ENCODE peak calls at places on chromosomes 6 and 20, in five cellular contexts. One of them, this sample, is unnamed.

GRCh38 chr6:126153661-126154060 is 167.3 kb downstream of the TRMT11 start:
- DNase-seq in CD4-positive, alpha-beta memory T cell: no peak
- DNase-seq in heart left ventricle: no peak
- DNase-seq in body of pancreas: no peak
- DNase-seq in Peyer's patch: no peak
- DNase-seq in this sample: no peak

GRCh38 chr20:35232575-35232974 is 6.1 kb downstream of the MMP24 start:
- DNase-seq in Peyer's patch: no peak
- DNase-seq in body of pancreas: no peak
- DNase-seq in heart left ventricle: no peak
- DNase-seq in CD4-positive, alpha-beta memory T cell: no peak
- DNase-seq in this sample: no peak

GRCh38 chr6:56230976-56231566 is 16.3 kb downstream of the COL21A1 start:
- DNase-seq in CD4-positive, alpha-beta memory T cell: no peak
- DNase-seq in heart left ventricle: no peak
- DNase-seq in Peyer's patch: no peak
- DNase-seq in body of pancreas: no peak
- DNase-seq in this sample: no peak

GRCh38 chr6:20630617-20631448 is 96.6 kb downstream of the CDKAL1 start:
- DNase-seq in CD4-positive, alpha-beta memory T cell: no peak
- DNase-seq in body of pancreas: no peak
- DNase-seq in heart left ventricle: no peak
- DNase-seq in Peyer's patch: no peak
- DNase-seq in this sample: no peak

GRCh38 chr6:131828080-131828479 is 20.3 kb downstream of the ENPP1 start:
- DNase-seq in body of pancreas: no peak
- DNase-seq in heart left ventricle: no peak
- DNase-seq in Peyer's patch: no peak
- DNase-seq in CD4-positive, alpha-beta memory T cell: no peak
- DNase-seq in this sample: no peak

GRCh38 chr20:31606928-31607639 is 2.0 kb downstream of the ID1 start:
- DNase-seq in Peyer's patch: peak; percentile 57
- DNase-seq in heart left ventricle: no peak
- DNase-seq in body of pancreas: no peak
- DNase-seq in CD4-positive, alpha-beta memory T cell: no peak
- DNase-seq in this sample: peak; percentile 78

GRCh38 chr6:149694926-149695325 is 23.0 kb downstream of the LATS1 start:
- DNase-seq in Peyer's patch: no peak
- DNase-seq in body of pancreas: no peak
- DNase-seq in heart left ventricle: no peak
- DNase-seq in CD4-positive, alpha-beta memory T cell: no peak
- DNase-seq in this sample: no peak

GRCh38 chr6:134882426-134883038 is 67.4 kb downstream of the ALDH8A1 start:
- DNase-seq in CD4-positive, alpha-beta memory T cell: peak; percentile 48
- DNase-seq in heart left ventricle: no peak
- DNase-seq in Peyer's patch: peak; percentile 89
- DNase-seq in body of pancreas: peak; percentile 73
- DNase-seq in this sample: peak; percentile 53

GRCh38 chr6:1726341-1726763 is 116.6 kb downstream of the FOXC1 start:
- DNase-seq in body of pancreas: no peak
- DNase-seq in CD4-positive, alpha-beta memory T cell: no peak
- DNase-seq in Peyer's patch: no peak
- DNase-seq in heart left ventricle: no peak
- DNase-seq in this sample: no peak

GRCh38 chr6:125099211-125100017 is 54.2 kb upstream of the TPD52L1 start:
- DNase-seq in heart left ventricle: peak; percentile 69
- DNase-seq in body of pancreas: peak; percentile 35
- DNase-seq in Peyer's patch: peak; percentile 49
- DNase-seq in CD4-positive, alpha-beta memory T cell: peak; percentile 17
- DNase-seq in this sample: peak; percentile 59

GRCh38 chr6:142697912-142698311 is 247.1 kb downstream of the HIVEP2 start:
- DNase-seq in CD4-positive, alpha-beta memory T cell: no peak
- DNase-seq in Peyer's patch: no peak
- DNase-seq in heart left ventricle: no peak
- DNase-seq in body of pancreas: no peak
- DNase-seq in this sample: no peak

GRCh38 chr20:46487628-46488027 is 25.7 kb downstream of the ZNF334 start:
- DNase-seq in CD4-positive, alpha-beta memory T cell: no peak
- DNase-seq in heart left ventricle: no peak
- DNase-seq in body of pancreas: no peak
- DNase-seq in Peyer's patch: no peak
- DNase-seq in this sample: no peak

GRCh38 chr20:50286609-50287008 is 96.0 kb downstream of the CEBPB start:
- DNase-seq in heart left ventricle: peak; percentile 76
- DNase-seq in CD4-positive, alpha-beta memory T cell: no peak
- DNase-seq in Peyer's patch: peak; percentile 65
- DNase-seq in body of pancreas: no peak
- DNase-seq in this sample: peak; percentile 99

GRCh38 chr6:169625376-169625775 is 76.5 kb downstream of the WDR27 start:
- DNase-seq in body of pancreas: no peak
- DNase-seq in CD4-positive, alpha-beta memory T cell: no peak
- DNase-seq in Peyer's patch: no peak
- DNase-seq in heart left ventricle: no peak
- DNase-seq in this sample: no peak

GRCh38 chr6:92047886-92048285 is 1371.5 kb downstream of the EPHA7 start:
- DNase-seq in Peyer's patch: no peak
- DNase-seq in heart left ventricle: no peak
- DNase-seq in CD4-positive, alpha-beta memory T cell: no peak
- DNase-seq in body of pancreas: no peak
- DNase-seq in this sample: no peak

GRCh38 chr6:113873043-113873667 is 16.0 kb downstream of the MARCKS start:
- DNase-seq in Peyer's patch: peak; percentile 92
- DNase-seq in heart left ventricle: peak; percentile 37
- DNase-seq in body of pancreas: peak; percentile 57
- DNase-seq in CD4-positive, alpha-beta memory T cell: no peak
- DNase-seq in this sample: no peak

GRCh38 chr6:158284340-158285210 is 27.7 kb upstream of the TULP4 start:
- DNase-seq in CD4-positive, alpha-beta memory T cell: peak; percentile 36
- DNase-seq in heart left ventricle: no peak
- DNase-seq in Peyer's patch: no peak
- DNase-seq in body of pancreas: no peak
- DNase-seq in this sample: no peak

GRCh38 chr6:37137881-37138568 is 31.9 kb upstream of the PIM1 start:
- DNase-seq in body of pancreas: no peak
- DNase-seq in heart left ventricle: no peak
- DNase-seq in CD4-positive, alpha-beta memory T cell: no peak
- DNase-seq in Peyer's patch: no peak
- DNase-seq in this sample: no peak

GRCh38 chr6:37137201-37137880 is 32.6 kb upstream of the PIM1 start:
- DNase-seq in Peyer's patch: no peak
- DNase-seq in body of pancreas: no peak
- DNase-seq in heart left ventricle: no peak
- DNase-seq in CD4-positive, alpha-beta memory T cell: peak; percentile 28
- DNase-seq in this sample: peak; percentile 94

GRCh38 chr6:37134622-37135191 is 35.2 kb upstream of the PIM1 start:
- DNase-seq in body of pancreas: peak; percentile 20
- DNase-seq in Peyer's patch: peak; percentile 77
- DNase-seq in heart left ventricle: no peak
- DNase-seq in CD4-positive, alpha-beta memory T cell: peak; percentile 46
- DNase-seq in this sample: peak; percentile 95

GRCh38 chr6:37136821-37137200 is 33.1 kb upstream of the PIM1 start:
- DNase-seq in body of pancreas: no peak
- DNase-seq in CD4-positive, alpha-beta memory T cell: no peak
- DNase-seq in heart left ventricle: no peak
- DNase-seq in Peyer's patch: no peak
- DNase-seq in this sample: no peak

DNA sequence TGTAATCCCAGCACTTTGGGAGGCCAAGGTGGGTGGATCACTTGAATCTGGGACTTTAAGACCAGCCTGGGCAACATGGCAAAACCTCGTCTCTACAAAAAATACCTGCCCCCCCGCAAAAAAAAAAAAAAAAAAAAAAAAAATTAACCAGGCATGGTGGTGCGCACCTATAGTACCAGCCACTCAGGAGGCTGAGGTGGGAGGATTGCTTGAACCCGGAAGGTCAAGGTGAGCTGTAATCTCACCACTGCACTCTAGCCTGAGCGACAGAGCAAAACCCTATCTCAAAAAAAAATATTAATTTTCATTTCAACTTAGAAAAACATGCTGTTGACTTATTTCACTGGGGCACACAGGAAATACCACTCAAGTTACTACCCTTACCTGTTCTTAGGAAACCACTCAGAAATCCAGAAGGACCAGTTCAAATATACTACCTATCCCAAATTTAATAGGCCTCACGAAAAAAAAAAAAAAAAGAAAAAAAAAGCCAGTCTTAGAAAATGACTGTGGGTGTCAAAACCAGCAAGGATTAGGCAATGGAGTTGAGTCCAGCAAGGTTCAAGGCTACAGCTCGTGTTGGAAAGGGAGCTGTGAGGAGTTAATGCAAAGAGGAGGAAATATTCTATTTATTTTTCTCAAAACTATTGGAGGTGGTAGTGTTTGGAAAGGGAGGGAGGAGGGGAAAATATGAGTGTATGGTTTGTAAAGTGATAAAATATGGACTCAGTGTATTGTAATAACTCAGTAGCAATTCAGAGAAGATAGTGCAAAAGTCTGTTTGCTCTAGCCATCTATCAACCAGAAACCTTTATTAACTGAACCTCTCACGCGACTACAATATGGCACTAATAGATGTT is 33.9 kb upstream of the PIM1 start:
- DNase-seq in body of pancreas: no peak
- DNase-seq in Peyer's patch: no peak
- DNase-seq in CD4-positive, alpha-beta memory T cell: no peak
- DNase-seq in heart left ventricle: no peak
- DNase-seq in this sample: no peak
- H3K27ac ChIP-seq in body of pancreas: no peak overlapping the region
- H3K27ac ChIP-seq in Peyer's patch: no peak overlapping the region
- H3K27ac ChIP-seq in CD4-positive, alpha-beta memory T cell: no peak overlapping the region
- H3K27ac ChIP-seq in heart left ventricle: no peak overlapping the region
- H3K27ac ChIP-seq in this sample: peak overlapping the region; percentile 94

GRCh38 chr6:138593100-138593877 is 94.0 kb upstream of the NHSL1 start:
- DNase-seq in Peyer's patch: peak; percentile 78
- DNase-seq in heart left ventricle: peak; percentile 69
- DNase-seq in body of pancreas: no peak
- DNase-seq in CD4-positive, alpha-beta memory T cell: peak; percentile 14
- DNase-seq in this sample: peak; percentile 84
- H3K27ac ChIP-seq in Peyer's patch: no peak overlapping the region
- H3K27ac ChIP-seq in heart left ventricle: peak overlapping the region; percentile 69
- H3K27ac ChIP-seq in body of pancreas: no peak overlapping the region
- H3K27ac ChIP-seq in CD4-positive, alpha-beta memory T cell: no peak overlapping the region
- H3K27ac ChIP-seq in this sample: peak overlapping the region; percentile 83

GRCh38 chr6:2861822-2862164 is 20.1 kb upstream of the SERPINB1 start:
- DNase-seq in body of pancreas: no peak
- DNase-seq in heart left ventricle: no peak
- DNase-seq in Peyer's patch: no peak
- DNase-seq in CD4-positive, alpha-beta memory T cell: no peak
- DNase-seq in this sample: no peak
- H3K27ac ChIP-seq in body of pancreas: no peak overlapping the region
- H3K27ac ChIP-seq in heart left ventricle: no peak overlapping the region
- H3K27ac ChIP-seq in Peyer's patch: peak overlapping the region; percentile 52
- H3K27ac ChIP-seq in CD4-positive, alpha-beta memory T cell: peak overlapping the region; percentile 42
- H3K27ac ChIP-seq in this sample: no peak overlapping the region

GRCh38 chr20:57048027-57048869 is 218.2 kb downstream of the BMP7 start:
- DNase-seq in CD4-positive, alpha-beta memory T cell: no peak
- DNase-seq in heart left ventricle: no peak
- DNase-seq in Peyer's patch: peak; percentile 49
- DNase-seq in body of pancreas: peak; percentile 29
- DNase-seq in this sample: peak; percentile 39
- H3K27ac ChIP-seq in CD4-positive, alpha-beta memory T cell: no peak overlapping the region
- H3K27ac ChIP-seq in heart left ventricle: no peak overlapping the region
- H3K27ac ChIP-seq in Peyer's patch: no peak overlapping the region
- H3K27ac ChIP-seq in body of pancreas: no peak overlapping the region
- H3K27ac ChIP-seq in this sample: no peak overlapping the region

GRCh38 chr6:128572286-128572685 is 51.9 kb upstream of the PTPRK start:
- DNase-seq in heart left ventricle: no peak
- DNase-seq in CD4-positive, alpha-beta memory T cell: no peak
- DNase-seq in Peyer's patch: no peak
- DNase-seq in body of pancreas: no peak
- DNase-seq in this sample: no peak

GRCh38 chr6:128573036-128573435 is 52.6 kb upstream of the PTPRK start:
- DNase-seq in Peyer's patch: no peak
- DNase-seq in heart left ventricle: no peak
- DNase-seq in CD4-positive, alpha-beta memory T cell: no peak
- DNase-seq in body of pancreas: no peak
- DNase-seq in this sample: no peak

GRCh38 chr6:128570439-128571063 is 50.2 kb upstream of the PTPRK start:
- DNase-seq in heart left ventricle: no peak
- DNase-seq in Peyer's patch: no peak
- DNase-seq in CD4-positive, alpha-beta memory T cell: no peak
- DNase-seq in body of pancreas: no peak
- DNase-seq in this sample: no peak

GRCh38 chr6:128567029-128567428 is 46.6 kb upstream of the PTPRK start:
- DNase-seq in Peyer's patch: no peak
- DNase-seq in body of pancreas: no peak
- DNase-seq in heart left ventricle: no peak
- DNase-seq in CD4-positive, alpha-beta memory T cell: no peak
- DNase-seq in this sample: peak; percentile 49

GRCh38 chr6:128569737-128570438 is 49.5 kb upstream of the PTPRK start:
- DNase-seq in Peyer's patch: no peak
- DNase-seq in body of pancreas: no peak
- DNase-seq in CD4-positive, alpha-beta memory T cell: no peak
- DNase-seq in heart left ventricle: no peak
- DNase-seq in this sample: peak; percentile 88
- H3K27ac ChIP-seq in Peyer's patch: no peak overlapping the region
- H3K27ac ChIP-seq in body of pancreas: no peak overlapping the region
- H3K27ac ChIP-seq in CD4-positive, alpha-beta memory T cell: no peak overlapping the region
- H3K27ac ChIP-seq in heart left ventricle: no peak overlapping the region
- H3K27ac ChIP-seq in this sample: peak overlapping the region; percentile 11

GRCh38 chr20:44796311-44796710 is 14.0 kb downstream of the RIMS4 start:
- DNase-seq in CD4-positive, alpha-beta memory T cell: no peak
- DNase-seq in Peyer's patch: no peak
- DNase-seq in body of pancreas: no peak
- DNase-seq in heart left ventricle: no peak
- DNase-seq in this sample: no peak

GRCh38 chr20:44800398-44801046 is 9.8 kb downstream of the RIMS4 start:
- DNase-seq in body of pancreas: no peak
- DNase-seq in heart left ventricle: no peak
- DNase-seq in Peyer's patch: no peak
- DNase-seq in CD4-positive, alpha-beta memory T cell: no peak
- DNase-seq in this sample: no peak

GRCh38 chr20:44796758-44797457 is 13.4 kb downstream of the RIMS4 start:
- DNase-seq in CD4-positive, alpha-beta memory T cell: no peak
- DNase-seq in Peyer's patch: no peak
- DNase-seq in heart left ventricle: no peak
- DNase-seq in body of pancreas: no peak
- DNase-seq in this sample: no peak

GRCh38 chr20:44802702-44803101 is 7.6 kb downstream of the RIMS4 start:
- DNase-seq in heart left ventricle: no peak
- DNase-seq in Peyer's patch: no peak
- DNase-seq in body of pancreas: no peak
- DNase-seq in CD4-positive, alpha-beta memory T cell: no peak
- DNase-seq in this sample: no peak

GRCh38 chr20:44799691-44800090 is 10.7 kb downstream of the RIMS4 start:
- DNase-seq in heart left ventricle: no peak
- DNase-seq in Peyer's patch: no peak
- DNase-seq in CD4-positive, alpha-beta memory T cell: no peak
- DNase-seq in body of pancreas: no peak
- DNase-seq in this sample: no peak
- H3K27ac ChIP-seq in heart left ventricle: no peak overlapping the region
- H3K27ac ChIP-seq in Peyer's patch: no peak overlapping the region
- H3K27ac ChIP-seq in CD4-positive, alpha-beta memory T cell: no peak overlapping the region
- H3K27ac ChIP-seq in body of pancreas: no peak overlapping the region
- H3K27ac ChIP-seq in this sample: no peak overlapping the region

GRCh38 chr6:29625337-29625930 is 7.5 kb downstream of the GABBR1 start:
- DNase-seq in body of pancreas: no peak
- DNase-seq in CD4-positive, alpha-beta memory T cell: no peak
- DNase-seq in Peyer's patch: no peak
- DNase-seq in heart left ventricle: no peak
- DNase-seq in this sample: no peak
- H3K27ac ChIP-seq in body of pancreas: no peak overlapping the region
- H3K27ac ChIP-seq in CD4-positive, alpha-beta memory T cell: no peak overlapping the region
- H3K27ac ChIP-seq in Peyer's patch: no peak overlapping the region
- H3K27ac ChIP-seq in heart left ventricle: no peak overlapping the region
- H3K27ac ChIP-seq in this sample: no peak overlapping the region